ENCODE peak calls at places on chromosome 1, in nine cellular contexts. Y is HuH-7; K is NCI-H524; W is stimulated activated CD4-positive, alpha-beta T cell treated with anti-CD3 and anti-CD28 coated beads, Interleukin-12 subunit alpha, Interleukin-12 subunit beta, amount 100 ng/mL, for 4 hours; E is neural crest cell; U is activated CD8-positive, alpha-beta memory T cell treated with anti-CD3 and anti-CD28 coated beads for 48 hours; B is hippocampal formation; C is AG08395; P is adrenal gland. V is an unnamed sample.

GRCh38 chr1:207393610-207394009 is 60.5 kb upstream of the CR2 start:
- DNase-seq in Y (no peak), K (no peak), W (no peak), E (no peak), U (no peak), B (no peak), C (peak), P (no peak), V (no peak)

GRCh38 chr1:22341791-22342605 is 109.7 kb upstream of the ZBTB40 start:
- DNase-seq in Y (peak), K (no peak), W (no peak), E (no peak), U (no peak), B (no peak), C (peak), P (peak), V (peak)

GRCh38 chr1:17895986-17896385 is 140.9 kb downstream of the ACTL8 start:
- DNase-seq in Y (no peak), K (no peak), W (no peak), E (no peak), U (no peak), B (no peak), C (no peak), P (no peak), V (no peak)

GRCh38 chr1:70034403-70034802 is 171.0 kb downstream of the LRRC40 start:
- DNase-seq in Y (peak), K (peak), W (no peak), E (no peak), U (no peak), B (no peak), C (peak), P (no peak), V (no peak)

GRCh38 chr1:245698860-245699259 is 544.1 kb downstream of the KIF26B start:
- DNase-seq in Y (no peak), K (no peak), W (no peak), E (no peak), U (no peak), B (no peak), C (no peak), P (no peak), V (no peak)

GRCh38 chr1:28915036-28915895 is 897 bp downstream of the EPB41 start:
- DNase-seq in Y (peak), K (peak), W (peak), E (peak), U (peak), B (no peak), C (no peak), P (peak), V (peak)

GRCh38 chr1:171780583-171781166 is 785 bp upstream of the METTL13 start:
- DNase-seq in Y (no peak), K (no peak), W (no peak), E (no peak), U (no peak), B (no peak), C (no peak), P (no peak), V (no peak)

GRCh38 chr1:3483801-3484444 is 29.5 kb downstream of the ARHGEF16 start:
- DNase-seq in Y (peak), K (no peak), W (peak), E (peak), U (no peak), B (no peak), C (peak), P (peak), V (peak)

GRCh38 chr1:19495000-19495656 is 9.8 kb upstream of the CAPZB start:
- DNase-seq in Y (no peak), K (no peak), W (no peak), E (no peak), U (no peak), B (no peak), C (no peak), P (no peak), V (no peak)

GRCh38 chr1:24318988-24319863 is at the start of gene GRHL3:
- DNase-seq in Y (no peak), K (no peak), W (no peak), E (no peak), U (no peak), B (no peak), C (no peak), P (no peak), V (peak)

V was measured in transverse colon.